ENCODE peak calls at places on chromosomes 12 and 14, in eight cellular contexts. R is CD8-positive, alpha-beta memory T cell; D is hepatocyte; V is mucosa of descending colon; G is breast epithelium; I is pancreas; M is tibial artery; Y is H9. F is an unnamed sample.
A peak's percentile ranks its signal among the peaks of the same experiment; 100 is the strongest.

GRCh38 chr14:42200951-42201350 is 594.3 kb downstream of the LRFN5 start:
- DNase-seq in G (no peak), V (no peak), I (no peak), M (no peak), R (no peak), Y (no peak), D (no peak), F (no peak)

GRCh38 chr12:118358008-118358359 is 14.7 kb downstream of the TAOK3 start:
- DNase-seq in I (no peak), M (no peak), V (no peak), Y (no peak), G (no peak), D (no peak), R (no peak), F (no peak)

GRCh38 chr14:91482278-91483023 is 27.7 kb downstream of the PPP4R3A start:
- DNase-seq in I (no peak), Y (no peak), D (no peak), G (no peak), R (no peak), V (no peak), M (no peak), F (no peak)

GRCh38 chr12:79997115-79997805 is 62.4 kb upstream of the PPP1R12A start:
- DNase-seq in M (no peak), V (no peak), R (no peak), G (no peak), I (no peak), Y (no peak), D (no peak), F (no peak)

GRCh38 chr12:12024958-12025682 is 45.6 kb upstream of the BCL2L14 start:
- DNase-seq in D (no peak), R (no peak), G (peak; percentile 55), I (no peak), M (no peak), V (peak; percentile 69), Y (no peak), F (no peak)

GRCh38 chr12:49784756-49785409 is 43.3 kb downstream of the NCKAP5L start:
- DNase-seq in G (no peak), V (no peak), R (no peak), Y (no peak), M (no peak), I (no peak), D (no peak), F (no peak)

GRCh38 chr12:92614502-92614901 is 88.3 kb upstream of the PLEKHG7 start:
- DNase-seq in I (no peak), G (no peak), D (no peak), V (no peak), R (no peak), M (no peak), Y (no peak), F (no peak)

GRCh38 chr12:64678248-64678647 is 68.0 kb downstream of the RASSF3 start:
- DNase-seq in R (no peak), G (no peak), I (no peak), D (no peak), Y (no peak), V (no peak), M (no peak), F (no peak)

GRCh38 chr12:124928095-124928911 is 13.9 kb upstream of the UBC start:
- DNase-seq in R (no peak), I (peak; percentile 78), V (peak; percentile 86), D (no peak), M (peak; percentile 81), G (peak; percentile 81), Y (peak; percentile 66), F (no peak)

GRCh38 chr14:102050625-102051024 is 36.2 kb downstream of the HSP90AA1 start:
- DNase-seq in I (no peak), R (no peak), Y (no peak), D (no peak), M (no peak), V (no peak), G (no peak), F (no peak)

GRCh38 chr14:59306775-59307174 is 118.3 kb downstream of the DAAM1 start:
- DNase-seq in D (no peak), G (no peak), R (no peak), I (no peak), V (no peak), M (no peak), Y (no peak), F (peak; percentile 23)

GRCh38 chr12:72974954-72975555 is 702.9 kb downstream of the TRHDE start:
- DNase-seq in M (no peak), D (no peak), V (no peak), G (no peak), I (no peak), R (no peak), Y (peak; percentile 57), F (no peak)

GRCh38 chr12:117053050-117053400 is 46.2 kb downstream of the TESC start:
- DNase-seq in R (no peak), M (no peak), V (no peak), Y (no peak), I (no peak), G (no peak), D (no peak), F (no peak)

GRCh38 chr12:111182391-111182790 is 186.5 kb downstream of the PHETA1 start:
- DNase-seq in M (no peak), G (no peak), R (no peak), I (no peak), V (no peak), D (no peak), Y (no peak), F (no peak)

GRCh38 chr14:33509454-33509853 is 441.4 kb downstream of the EGLN3 start:
- DNase-seq in Y (no peak), I (no peak), M (no peak), G (no peak), V (no peak), R (no peak), D (no peak), F (no peak)

DNA sequence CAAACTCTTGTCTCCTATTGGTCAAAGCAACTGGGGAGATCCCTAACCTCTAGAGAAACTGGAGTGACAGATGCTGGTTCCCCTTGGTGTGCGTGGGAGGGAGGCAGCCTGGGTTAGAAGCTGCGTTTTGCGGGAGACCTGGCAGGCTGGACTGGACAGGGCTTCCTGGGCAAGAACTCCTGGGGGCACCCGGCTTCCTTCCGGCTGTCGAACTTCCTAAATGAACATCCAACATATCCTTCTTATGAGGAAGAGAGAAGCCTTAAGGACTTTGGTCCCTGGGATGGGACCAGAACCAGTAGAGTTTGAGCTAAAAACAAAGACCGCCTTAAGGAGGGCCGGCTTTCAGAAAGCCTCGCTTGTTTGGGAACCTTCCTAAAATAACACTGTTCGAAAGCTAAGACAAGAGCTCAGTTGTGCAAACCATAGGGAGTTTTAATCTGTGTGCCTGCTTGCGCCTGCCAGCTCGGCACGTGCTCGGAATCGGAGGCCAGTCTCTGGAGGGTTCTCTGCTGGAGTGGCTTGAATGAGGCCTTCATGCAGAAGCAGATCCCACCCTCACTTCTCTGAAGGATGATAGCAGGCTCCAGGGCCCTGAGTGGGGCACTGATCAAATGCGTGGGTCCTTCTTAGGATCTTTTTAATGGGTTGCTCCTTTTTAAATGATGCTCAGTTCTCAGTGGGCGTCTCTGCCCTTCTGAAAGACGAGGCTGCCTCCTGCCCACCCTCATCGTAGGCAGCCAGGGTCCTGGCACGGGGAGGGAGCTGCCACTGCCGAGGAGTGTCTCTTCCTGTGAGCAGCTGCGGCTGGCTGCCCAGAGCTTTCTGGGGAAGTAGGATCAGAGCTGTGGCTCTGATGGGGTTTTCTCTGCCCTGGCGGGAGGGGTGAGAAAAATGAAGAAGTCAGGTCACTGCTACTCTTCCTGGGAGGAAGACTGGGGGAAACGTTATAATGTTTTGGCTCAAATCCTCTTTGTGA is 30.8 kb upstream of the BEGAIN start:
- DNase-seq in G (no peak), M (peak; percentile 64), I (no peak), R (no peak), Y (no peak), V (no peak), D (no peak), F (no peak)
- H3K4me1 ChIP-seq in G (no peaks in the 10 kb centered on the region), M (no peaks in the 10 kb centered on the region), I (peaks cover 14% of the 10 kb centered on the region), R (peaks cover 18% of the 10 kb centered on the region), Y (peaks cover 2% of the 10 kb centered on the region), V (peaks cover 2% of the 10 kb centered on the region), D (peaks cover 5% of the 10 kb centered on the region), F (peaks cover 8% of the 10 kb centered on the region)

DNA sequence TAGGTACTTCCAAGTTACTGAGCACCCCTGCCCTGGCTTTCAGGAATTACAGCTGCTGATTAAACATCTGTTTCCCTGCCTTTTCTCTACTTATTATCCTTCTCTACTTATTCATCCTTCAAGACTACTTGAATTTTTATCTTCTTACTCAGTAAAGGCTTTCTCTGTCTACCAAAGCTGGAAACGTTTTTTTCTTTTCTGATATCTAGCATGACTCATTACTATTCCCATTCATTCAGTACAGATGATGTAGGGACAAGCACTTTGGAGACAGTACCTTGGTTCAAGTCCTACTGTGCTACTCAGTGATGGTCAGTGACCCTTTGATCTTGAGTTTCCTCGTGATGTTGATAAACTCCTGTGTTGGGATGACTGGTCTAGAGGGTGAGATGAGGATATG is 848.7 kb downstream of the NRXN3 start:
- DNase-seq in V (no peak), Y (no peak), D (no peak), M (no peak), I (no peak), G (no peak), R (no peak), F (peak; percentile 50)
- H3K4me1 ChIP-seq in V (no peaks in the 10 kb centered on the region), Y (no peaks in the 10 kb centered on the region), D (no peaks in the 10 kb centered on the region), M (no peaks in the 10 kb centered on the region), I (no peaks in the 10 kb centered on the region), G (no peaks in the 10 kb centered on the region), R (no peaks in the 10 kb centered on the region), F (peaks cover 13% of the 10 kb centered on the region)

GRCh38 chr14:99216191-99216590 is 55.8 kb downstream of the BCL11B start:
- DNase-seq in V (no peak), I (no peak), R (no peak), G (no peak), Y (no peak), M (no peak), D (no peak), F (no peak)
- H3K4me1 ChIP-seq in V (no peaks in the 10 kb centered on the region), I (no peaks in the 10 kb centered on the region), R (peaks cover 92% of the 10 kb centered on the region), G (no peaks in the 10 kb centered on the region), Y (no peaks in the 10 kb centered on the region), M (peaks cover 16% of the 10 kb centered on the region), D (peaks cover 17% of the 10 kb centered on the region), F (peaks cover 56% of the 10 kb centered on the region)

DNA sequence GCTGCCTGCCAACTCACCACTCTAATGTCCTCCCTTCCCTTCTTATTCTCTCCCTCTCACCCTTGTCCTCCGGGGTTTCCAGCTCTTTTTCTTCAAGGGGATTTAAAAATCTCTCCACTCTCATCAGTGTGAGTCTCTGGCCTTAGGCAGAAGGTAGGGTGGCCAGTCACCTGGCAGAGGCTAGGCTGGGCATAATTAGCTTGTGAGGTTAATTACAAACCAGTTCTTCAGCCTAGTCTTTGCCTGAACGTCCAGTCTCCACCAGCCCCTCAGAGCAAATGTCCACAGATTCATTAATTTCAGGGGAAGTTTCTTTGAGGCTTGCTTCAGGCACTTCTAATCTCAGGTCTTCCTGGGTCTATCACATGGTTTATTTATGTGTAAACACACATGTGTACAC is 6.7 kb downstream of the KRT7 start:
- DNase-seq in R (no peak), Y (no peak), G (no peak), D (no peak), I (no peak), M (peak; percentile 32), V (no peak), F (no peak)
- H3K4me1 ChIP-seq in R (peaks cover 14% of the 10 kb centered on the region), Y (peaks cover 12% of the 10 kb centered on the region), G (peaks cover 28% of the 10 kb centered on the region), D (peaks cover 41% of the 10 kb centered on the region), I (peaks cover 45% of the 10 kb centered on the region), M (peaks cover 17% of the 10 kb centered on the region), V (peaks cover 10% of the 10 kb centered on the region), F (peaks cover 37% of the 10 kb centered on the region)

F was measured in keratinocyte.